ENCODE peak calls at places on chromosomes 4 and X, in eight cellular contexts. L, Z, R, P, H, C, G and U are unnamed samples.

GRCh38 chrX:148365233-148365632 is 135.2 kb upstream of the AFF2 start:
- DNase-seq in L (no peak), Z (no peak), R (no peak), P (no peak), H (no peak), C (no peak), G (no peak), U (no peak)

GRCh38 chrX:31091819-31092218 is 20.0 kb upstream of the FTHL17 start:
- DNase-seq in L (no peak), Z (no peak), R (no peak), P (no peak), H (no peak), C (no peak), G (no peak), U (no peak)

GRCh38 chr4:184292877-184293276 is 75.2 kb upstream of the ENPP6 start:
- DNase-seq in L (no peak), Z (no peak), R (no peak), P (no peak), H (no peak), C (no peak), G (no peak), U (no peak)

GRCh38 chrX:109927663-109928273 is 75.1 kb upstream of the TMEM164 start:
- DNase-seq in L (peak), Z (no peak), R (no peak), P (no peak), H (no peak), C (no peak), G (no peak), U (no peak)

GRCh38 chr4:126705271-126705670 is 927.5 kb upstream of the INTU start:
- DNase-seq in L (no peak), Z (peak), R (no peak), P (no peak), H (no peak), C (no peak), G (no peak), U (no peak)

GRCh38 chrX:65961714-65962113 is 78.2 kb downstream of the VSIG4 start:
- DNase-seq in L (no peak), Z (no peak), R (no peak), P (no peak), H (no peak), C (no peak), G (no peak), U (no peak)

GRCh38 chr4:61385302-61385701 is 185.2 kb downstream of the ADGRL3 start:
- DNase-seq in L (no peak), Z (no peak), R (no peak), P (no peak), H (no peak), C (no peak), G (no peak), U (no peak)

GRCh38 chr4:3791910-3792542 is 25.8 kb downstream of the ADRA2C start:
- DNase-seq in L (peak), Z (no peak), R (no peak), P (no peak), H (peak), C (peak), G (no peak), U (no peak)

GRCh38 chrX:129139837-129140679 is 383.2 kb downstream of the SMARCA1 start:
- DNase-seq in L (no peak), Z (no peak), R (no peak), P (no peak), H (no peak), C (no peak), G (no peak), U (no peak)

GRCh38 chrX:262391-262909 is 18.7 kb upstream of the PLCXD1 start:
- DNase-seq in L (no peak), Z (no peak), R (no peak), P (peak), H (no peak), C (no peak), G (no peak), U (no peak)

GRCh38 chr4:83118869-83119268 is 4.3 kb upstream of the PLAC8 start:
- DNase-seq in L (no peak), Z (peak), R (no peak), P (no peak), H (no peak), C (no peak), G (no peak), U (no peak)

GRCh38 chrX:130552444-130553073 is 150.8 kb downstream of the RBMX2 start:
- DNase-seq in L (no peak), Z (no peak), R (peak), P (no peak), H (no peak), C (no peak), G (no peak), U (no peak)

GRCh38 chrX:38985375-38985774 is 184.1 kb downstream of the MID1IP1 start:
- DNase-seq in L (no peak), Z (no peak), R (peak), P (no peak), H (peak), C (peak), G (no peak), U (no peak)

GRCh38 chrX:24294619-24295018 is 19.2 kb downstream of the SUPT20HL2 start:
- DNase-seq in L (no peak), Z (no peak), R (no peak), P (peak), H (peak), C (peak), G (no peak), U (no peak)

GRCh38 chr4:128354205-128354821 is 66.7 kb upstream of the PGRMC2 start:
- DNase-seq in L (no peak), Z (peak), R (no peak), P (no peak), H (peak), C (no peak), G (no peak), U (peak)

GRCh38 chrX:19794690-19795089 is 92.7 kb downstream of the SH3KBP1 start:
- DNase-seq in L (no peak), Z (no peak), R (no peak), P (no peak), H (peak), C (no peak), G (no peak), U (no peak)

GRCh38 chr4:41146716-41147506 is 67.4 kb downstream of the APBB2 start:
- DNase-seq in L (no peak), Z (peak), R (no peak), P (peak), H (peak), C (no peak), G (no peak), U (no peak)

GRCh38 chrX:23844502-23845138 is 61.6 kb downstream of the SAT1 start:
- DNase-seq in L (no peak), Z (no peak), R (no peak), P (no peak), H (peak), C (no peak), G (no peak), U (no peak)

GRCh38 chr4:80071643-80072606 is 1.1 kb downstream of the ANTXR2 start:
- DNase-seq in L (peak), Z (no peak), R (peak), P (peak), H (peak), C (peak), G (no peak), U (peak)

GRCh38 chr4:69095301-69095731 is 958 bp upstream of the UGT2B7 start:
- DNase-seq in L (no peak), Z (no peak), R (no peak), P (no peak), H (peak), C (no peak), G (no peak), U (peak)

GRCh38 chr4:168811793-168812651 is 198.0 kb downstream of the CBR4 start:
- DNase-seq in L (no peak), Z (no peak), R (no peak), P (no peak), H (peak), C (no peak), G (no peak), U (no peak)

GRCh38 chrX:107454302-107454701 is 4.8 kb downstream of the FRMPD3 start:
- DNase-seq in L (no peak), Z (no peak), R (no peak), P (no peak), H (no peak), C (no peak), G (no peak), U (no peak)

GRCh38 chrX:108264376-108264775 is 172.8 kb downstream of the ATG4A start:
- DNase-seq in L (no peak), Z (no peak), R (no peak), P (no peak), H (no peak), C (no peak), G (no peak), U (no peak)

GRCh38 chrX:72621619-72622485 is 49.2 kb upstream of the HDAC8 start:
- DNase-seq in L (no peak), Z (no peak), R (no peak), P (no peak), H (peak), C (no peak), G (no peak), U (no peak)